ENCODE peak calls at places on chromosomes 16 and 17, in nine cellular contexts. A, S, R, O, G, B, J, X and E are unnamed samples.

GRCh38 chr16:74926832-74927231 is 58.1 kb downstream of the WDR59 start:
- DNase-seq in A (no peak), S (no peak), R (no peak), O (no peak), G (no peak), B (no peak), J (no peak), X (no peak), E (no peak)

GRCh38 chr16:23847938-23848337 is 12.2 kb downstream of the PRKCB start:
- DNase-seq in A (no peak), S (no peak), R (no peak), O (no peak), G (no peak), B (no peak), J (peak; percentile 57), X (no peak), E (no peak)

GRCh38 chr17:3576970-3577369 is 19.4 kb upstream of the TRPV3 start:
- DNase-seq in A (no peak), S (no peak), R (no peak), O (no peak), G (no peak), B (no peak), J (no peak), X (no peak), E (no peak)

GRCh38 chr16:51243836-51244483 is 92.9 kb upstream of the SALL1 start:
- DNase-seq in A (peak; percentile 7), S (peak; percentile 62), R (no peak), O (peak; percentile 2), G (no peak), B (no peak), J (no peak), X (no peak), E (no peak)

GRCh38 chr17:43528988-43529814 is 16.9 kb downstream of the ETV4 start:
- DNase-seq in A (no peak), S (no peak), R (peak; percentile 56), O (no peak), G (no peak), B (no peak), J (no peak), X (no peak), E (no peak)

GRCh38 chr16:86800914-86801313 is 222.6 kb downstream of the FOXL1 start:
- DNase-seq in A (no peak), S (no peak), R (no peak), O (no peak), G (no peak), B (no peak), J (no peak), X (no peak), E (no peak)

GRCh38 chr16:53132406-53132805 is 77.6 kb downstream of the CHD9 start:
- DNase-seq in A (peak; percentile 30), S (no peak), R (no peak), O (no peak), G (no peak), B (no peak), J (no peak), X (no peak), E (no peak)

GRCh38 chr16:29899516-29900101 is at the start of gene SEZ6L2:
- DNase-seq in A (peak; percentile 95), S (peak; percentile 83), R (peak; percentile 77), O (peak; percentile 78), G (peak; percentile 68), B (peak; percentile 70), J (peak; percentile 13), X (no peak), E (peak; percentile 98)

GRCh38 chr17:207775-208174 is 26.3 kb upstream of the DOC2B start:
- DNase-seq in A (no peak), S (no peak), R (no peak), O (no peak), G (no peak), B (no peak), J (no peak), X (no peak), E (no peak)

GRCh38 chr16:24838554-24839266 is 7.1 kb upstream of the SLC5A11 start:
- DNase-seq in A (peak; percentile 83), S (peak; percentile 45), R (no peak), O (peak; percentile 70), G (no peak), B (no peak), J (no peak), X (no peak), E (no peak)

GRCh38 chr17:48100591-48101011 is 677 bp downstream of the CBX1 start:
- DNase-seq in A (peak; percentile 62), S (peak; percentile 77), R (peak; percentile 81), O (peak; percentile 66), G (no peak), B (peak; percentile 30), J (no peak), X (no peak), E (peak; percentile 73)

GRCh38 chr16:53219795-53220194 is 165.0 kb downstream of the CHD9 start:
- DNase-seq in A (peak; percentile 57), S (no peak), R (no peak), O (peak; percentile 37), G (no peak), B (no peak), J (no peak), X (no peak), E (no peak)

GRCh38 chr16:19114359-19115147 is 789 bp downstream of the ITPRIPL2 start:
- DNase-seq in A (peak; percentile 72), S (peak; percentile 65), R (peak; percentile 82), O (peak; percentile 72), G (no peak), B (peak; percentile 72), J (peak; percentile 77), X (no peak), E (no peak)

GRCh38 chr16:87844374-87844733 is 25.0 kb downstream of the SLC7A5 start:
- DNase-seq in A (no peak), S (no peak), R (no peak), O (peak; percentile 67), G (no peak), B (no peak), J (no peak), X (no peak), E (peak; percentile 47)

GRCh38 chr17:78231991-78232759 is 744 bp downstream of the TMEM235 start:
- DNase-seq in A (no peak), S (no peak), R (no peak), O (no peak), G (no peak), B (no peak), J (no peak), X (no peak), E (peak; percentile 72)

GRCh38 chr17:64718058-64718457 is 56.0 kb upstream of the SMURF2 start:
- DNase-seq in A (no peak), S (no peak), R (no peak), O (no peak), G (no peak), B (no peak), J (no peak), X (no peak), E (no peak)

GRCh38 chr16:23807028-23807427 is 28.8 kb upstream of the PRKCB start:
- DNase-seq in A (no peak), S (no peak), R (no peak), O (no peak), G (no peak), B (no peak), J (peak; percentile 37), X (no peak), E (no peak)

GRCh38 chr17:50110591-50111349 is 15.6 kb downstream of the PDK2 start:
- DNase-seq in A (no peak), S (no peak), R (peak; percentile 68), O (no peak), G (no peak), B (peak; percentile 61), J (no peak), X (no peak), E (no peak)

GRCh38 chr17:54813896-54814295 is 86.8 kb upstream of the TOM1L1 start:
- DNase-seq in A (no peak), S (no peak), R (no peak), O (no peak), G (no peak), B (no peak), J (no peak), X (no peak), E (no peak)

DNA sequence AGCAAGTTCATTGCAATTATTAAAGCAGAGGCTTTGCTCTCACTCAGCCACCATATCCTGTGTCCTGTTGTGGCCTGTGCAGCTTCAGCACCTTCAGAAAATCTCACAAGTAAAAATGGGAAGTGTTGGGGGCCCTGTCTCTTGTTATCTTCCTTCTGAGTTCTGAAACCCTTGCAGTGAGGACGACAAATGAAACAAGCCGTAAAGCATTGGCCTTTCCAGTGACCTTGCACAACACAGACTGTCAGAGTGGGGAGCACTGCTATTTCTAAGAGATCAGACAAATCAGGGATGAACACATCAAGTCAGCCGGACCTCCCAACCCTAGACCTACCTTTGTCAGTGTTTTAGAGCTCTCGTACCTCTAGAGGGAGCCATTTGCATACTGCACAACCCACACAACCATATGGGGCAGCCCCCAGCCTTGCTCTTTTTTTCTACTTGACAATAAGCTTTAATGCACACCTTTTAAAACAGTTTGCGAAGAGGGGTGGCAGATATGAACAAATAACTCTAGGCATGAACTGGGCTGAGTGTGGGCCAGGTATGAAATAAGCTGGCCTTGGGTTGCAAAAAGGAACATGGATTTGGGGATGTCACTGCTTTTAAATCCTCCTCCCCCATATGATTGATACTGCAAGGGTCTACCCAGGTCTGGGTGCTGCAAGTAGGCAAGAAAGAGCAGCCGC is 89.8 kb downstream of the KATNIP start:
- DNase-seq in A (peak; percentile 73), S (peak; percentile 52), R (no peak), O (peak; percentile 62), G (peak; percentile 76), B (peak; percentile 16), J (peak; percentile 63), X (peak; percentile 2), E (peak; percentile 46)
- TF ChIP-seq CTCF in A (peak; percentile 86), S (peak; percentile 42), R (no peak), O (peak; percentile 83), G (peak; percentile 80), B (peak; percentile 62), J (peak; percentile 74), X (peak; percentile 68), E (peak; percentile 60)

GRCh38 chr16:58418601-58419000 is 26.3 kb downstream of the GINS3 start:
- DNase-seq in A (peak; percentile 22), S (peak; percentile 55), R (no peak), O (no peak), G (no peak), B (peak; percentile 76), J (no peak), X (no peak), E (no peak)
- TF ChIP-seq CTCF in A (no peak), S (no peak), R (no peak), O (no peak), G (no peak), B (no peak), J (no peak), X (no peak), E (no peak)

GRCh38 chr16:70467113-70467512 is 12.7 kb downstream of the FCSK start:
- DNase-seq in A (no peak), S (no peak), R (no peak), O (no peak), G (no peak), B (no peak), J (no peak), X (no peak), E (no peak)
- TF ChIP-seq CTCF in A (no peak), S (no peak), R (no peak), O (no peak), G (no peak), B (no peak), J (no peak), X (no peak), E (no peak)

GRCh38 chr17:33335491-33336173 is 42.5 kb upstream of the ASIC2 start:
- DNase-seq in A (no peak), S (no peak), R (no peak), O (no peak), G (no peak), B (no peak), J (peak; percentile 1), X (no peak), E (peak; percentile 9)
- TF ChIP-seq CTCF in A (no peak), S (no peak), R (no peak), O (no peak), G (no peak), B (no peak), J (peak; percentile 6), X (peak; percentile 7), E (peak; percentile 35)

GRCh38 chr17:39231587-39232551 is 6.1 kb upstream of the STAC2 start:
- DNase-seq in A (peak; percentile 53), S (peak; percentile 75), R (no peak), O (no peak), G (peak; percentile 96), B (peak; percentile 29), J (peak; percentile 53), X (no peak), E (peak; percentile 81)
- TF ChIP-seq CTCF in A (peak; percentile 79), S (peak; percentile 74), R (peak; percentile 43), O (peak; percentile 81), G (peak; percentile 75), B (peak; percentile 77), J (peak; percentile 77), X (peak; percentile 88), E (peak; percentile 78)